ENCODE peak calls at places on chromosomes 6 and 20, in seven cellular contexts. C, X, U, Y, D, W and K are unnamed samples.
A peak's percentile ranks its signal among the peaks of the same experiment; 100 is the strongest.

GRCh38 chr6:45590225-45590624 is 212.5 kb upstream of the SUPT3H start:
- DNase-seq in C (no peak), X (peak; percentile 92), U (no peak), Y (no peak), D (no peak), W (no peak), K (no peak)

GRCh38 chr6:32700391-32701040 is 34.1 kb upstream of the HLA-DQB1 start:
- DNase-seq in C (no peak), X (peak; percentile 59), U (no peak), Y (no peak), D (peak; percentile 41), W (peak; percentile 0), K (peak; percentile 62)

GRCh38 chr6:5287205-5287965 is 26.1 kb downstream of the FARS2 start:
- DNase-seq in C (no peak), X (peak; percentile 88), U (no peak), Y (no peak), D (no peak), W (no peak), K (no peak)

GRCh38 chr6:139515511-139515910 is 141.1 kb upstream of the CITED2 start:
- DNase-seq in C (no peak), X (peak; percentile 51), U (no peak), Y (no peak), D (no peak), W (no peak), K (no peak)

GRCh38 chr6:140061422-140062041 is 687.1 kb upstream of the CITED2 start:
- DNase-seq in C (no peak), X (no peak), U (no peak), Y (no peak), D (no peak), W (no peak), K (no peak)

GRCh38 chr6:15948930-15949900 is 179.7 kb upstream of the MYLIP start:
- DNase-seq in C (no peak), X (no peak), U (no peak), Y (no peak), D (peak; percentile 17), W (no peak), K (peak; percentile 62)

GRCh38 chr20:25675161-25675560 is 21.5 kb downstream of the ZNF337 start:
- DNase-seq in C (no peak), X (no peak), U (peak; percentile 37), Y (no peak), D (no peak), W (no peak), K (no peak)

GRCh38 chr6:26129656-26130055 is 42.4 kb downstream of the HFE start:
- DNase-seq in C (no peak), X (peak; percentile 52), U (no peak), Y (no peak), D (no peak), W (no peak), K (no peak)

GRCh38 chr6:14399635-14400034 is 282.1 kb downstream of the CD83 start:
- DNase-seq in C (no peak), X (peak; percentile 3), U (no peak), Y (no peak), D (no peak), W (no peak), K (no peak)

GRCh38 chr20:25064561-25064960 is 6.6 kb upstream of the ACSS1 start:
- DNase-seq in C (no peak), X (no peak), U (peak; percentile 14), Y (peak; percentile 32), D (no peak), W (no peak), K (no peak)

GRCh38 chr20:59082077-59082740 is 39.6 kb upstream of the PRELID3B start:
- DNase-seq in C (no peak), X (peak; percentile 84), U (no peak), Y (no peak), D (no peak), W (no peak), K (no peak)

GRCh38 chr20:38999217-38999616 is 37.1 kb downstream of the DHX35 start:
- DNase-seq in C (no peak), X (no peak), U (no peak), Y (no peak), D (no peak), W (no peak), K (no peak)

GRCh38 chr20:38999965-39000910 is 38.1 kb downstream of the DHX35 start:
- DNase-seq in C (no peak), X (no peak), U (no peak), Y (no peak), D (no peak), W (no peak), K (no peak)

GRCh38 chr20:38995536-38996044 is 33.4 kb downstream of the DHX35 start:
- DNase-seq in C (no peak), X (no peak), U (no peak), Y (no peak), D (no peak), W (no peak), K (no peak)

GRCh38 chr20:38991814-38992593 is 29.9 kb downstream of the DHX35 start:
- DNase-seq in C (no peak), X (no peak), U (no peak), Y (no peak), D (no peak), W (no peak), K (no peak)

GRCh38 chr20:38997622-38998021 is 35.5 kb downstream of the DHX35 start:
- DNase-seq in C (no peak), X (no peak), U (no peak), Y (no peak), D (no peak), W (no peak), K (no peak)
- TF ChIP-seq CTCF in C (no peak), X (no peak), U (no peak), Y (no peak), D (no peak), W (no peak), K (no peak)

GRCh38 chr6:116542426-116542825 is 3.1 kb downstream of the TRAPPC3L start:
- DNase-seq in C (no peak), X (no peak), U (no peak), Y (no peak), D (no peak), W (no peak), K (no peak)
- H3K27me3 ChIP-seq in C (no peaks in the 10 kb centered on the region), X (no peaks in the 10 kb centered on the region), U (no peaks in the 10 kb centered on the region), Y (no peaks in the 10 kb centered on the region), D (peaks cover 8% of the 10 kb centered on the region), W (peaks cover 5% of the 10 kb centered on the region), K (no peaks in the 10 kb centered on the region)

GRCh38 chr20:48189177-48189576 is 403.9 kb upstream of the SULF2 start:
- DNase-seq in C (no peak), X (no peak), U (no peak), Y (no peak), D (no peak), W (no peak), K (peak; percentile 58)
- TF ChIP-seq CTCF in C (no peak), X (no peak), U (no peak), Y (no peak), D (peak; percentile 59), W (no peak), K (peak; percentile 64)

GRCh38 chr6:1586861-1587450 is 22.8 kb upstream of the FOXC1 start:
- DNase-seq in C (no peak), X (no peak), U (no peak), Y (no peak), D (no peak), W (no peak), K (no peak)
- H3K27me3 ChIP-seq in C (no peaks in the 10 kb centered on the region), X (peaks cover 32% of the 10 kb centered on the region), U (no peaks in the 10 kb centered on the region), Y (no peaks in the 10 kb centered on the region), D (peaks cover 79% of the 10 kb centered on the region), W (no peaks in the 10 kb centered on the region), K (peaks cover 8% of the 10 kb centered on the region)